ENCODE peak calls at places on chromosomes 2 and 18, in four cellular contexts. Y, G, V and X are unnamed samples.

GRCh38 chr2:202387608-202388342 is 11.6 kb downstream of the BMPR2 start:
- DNase-seq in G (no peak), V (no peak), Y (no peak), X (no peak)

GRCh38 chr2:233336541-233336940 is 17.8 kb upstream of the DGKD start:
- DNase-seq in V (no peak), Y (no peak), G (no peak), X (no peak)

GRCh38 chr18:74476154-74476553 is 19.0 kb upstream of the DIPK1C start:
- DNase-seq in G (no peak), Y (peak), V (no peak), X (no peak)

GRCh38 chr2:217886720-217887309 is 116.0 kb downstream of the TNS1 start:
- DNase-seq in G (no peak), V (peak), Y (peak), X (peak)

GRCh38 chr2:212032536-212033219 is 505.9 kb downstream of the ERBB4 start:
- DNase-seq in V (no peak), G (no peak), Y (no peak), X (no peak)

GRCh38 chr2:64338910-64339500 is 115.0 kb upstream of the LGALSL start:
- DNase-seq in G (no peak), Y (no peak), V (no peak), X (no peak)

GRCh38 chr2:100104718-100105677 is 37.4 kb downstream of the AFF3 start:
- DNase-seq in V (peak), Y (peak), G (peak), X (no peak)

GRCh38 chr18:35661483-35662146 is 80.1 kb downstream of the GALNT1 start:
- DNase-seq in Y (no peak), V (no peak), G (no peak), X (no peak)

GRCh38 chr2:197256021-197256420 is 54.6 kb downstream of the ANKRD44 start:
- DNase-seq in Y (no peak), G (no peak), V (no peak), X (no peak)

GRCh38 chr18:22613788-22614187 is 196.1 kb upstream of the CTAGE1 start:
- DNase-seq in V (no peak), G (peak), Y (no peak), X (no peak)

GRCh38 chr2:61254536-61254935 is 92.5 kb downstream of the C2orf74 start:
- DNase-seq in V (no peak), G (no peak), Y (no peak), X (no peak)

GRCh38 chr18:11324956-11325873 is 175.8 kb upstream of the PIEZO2 start:
- DNase-seq in Y (no peak), G (peak), V (no peak), X (no peak)

GRCh38 chr18:2805970-2806943 is 40.5 kb upstream of the EMILIN2 start:
- DNase-seq in Y (no peak), V (no peak), G (no peak), X (no peak)

GRCh38 chr18:596288-596881 is 403 bp upstream of the CLUL1 start:
- DNase-seq in V (no peak), G (no peak), Y (peak), X (peak)

GRCh38 chr2:182895169-182895568 is 28.7 kb upstream of the FRZB start:
- DNase-seq in G (no peak), V (no peak), Y (no peak), X (no peak)

GRCh38 chr2:240520974-240521350 is 36.8 kb downstream of the ANKMY1 start:
- DNase-seq in G (no peak), V (no peak), Y (no peak), X (no peak)

GRCh38 chr2:16727256-16727655 is 61.6 kb upstream of the CYRIA start:
- DNase-seq in G (no peak), Y (no peak), V (no peak), X (no peak)

GRCh38 chr18:8734496-8734895 is 29.1 kb downstream of the MTCL1 start:
- DNase-seq in Y (no peak), G (no peak), V (no peak), X (no peak)